ENCODE peak calls at places on chromosomes 2 and 18, in nine cellular contexts. Z, W, V, X, K, H, C, J and G are unnamed samples.
A peak's percentile ranks its signal among the peaks of the same experiment; 100 is the strongest.

GRCh38 chr18:23129355-23130002 is 5.8 kb upstream of the CABLES1 start:
- DNase-seq in J (no peak), C (no peak), K (no peak), V (no peak), Z (no peak), X (no peak), W (no peak), H (no peak), G (no peak)

GRCh38 chr18:80172056-80172455 is 63.0 kb downstream of the ADNP2 start:
- DNase-seq in J (no peak), C (no peak), X (no peak), V (no peak), Z (no peak), K (no peak), H (no peak), W (no peak), G (no peak)

GRCh38 chr2:144659731-144660275 is 139.9 kb upstream of the ZEB2 start:
- DNase-seq in J (no peak), H (no peak), C (no peak), Z (no peak), X (peak; percentile 100), W (no peak), V (no peak), K (no peak), G (no peak)

GRCh38 chr2:46331099-46331766 is 34.0 kb downstream of the EPAS1 start:
- DNase-seq in X (peak; percentile 51), H (no peak), K (no peak), J (no peak), W (no peak), C (no peak), V (no peak), Z (no peak), G (no peak)

GRCh38 chr18:9792565-9793226 is 84.6 kb downstream of the RAB31 start:
- DNase-seq in W (no peak), Z (no peak), C (peak; percentile 37), K (peak; percentile 38), H (peak; percentile 26), X (peak; percentile 33), J (no peak), V (no peak), G (no peak)

GRCh38 chr2:16638941-16639340 is 26.7 kb downstream of the CYRIA start:
- DNase-seq in H (no peak), K (no peak), V (no peak), J (no peak), X (no peak), W (no peak), C (no peak), Z (no peak), G (no peak)

GRCh38 chr2:105747997-105748396 is 3.3 kb downstream of the NCK2 start:
- DNase-seq in W (no peak), C (no peak), X (no peak), H (no peak), K (no peak), J (no peak), Z (no peak), V (no peak), G (no peak)

GRCh38 chr2:102424754-102425153 is 1.8 kb downstream of the IL18RAP start:
- DNase-seq in V (no peak), H (no peak), Z (no peak), C (no peak), W (no peak), X (no peak), K (no peak), J (no peak), G (no peak)

GRCh38 chr2:98588880-98589425 is 19.4 kb downstream of the COA5 start:
- DNase-seq in H (no peak), V (no peak), Z (no peak), X (no peak), W (no peak), K (no peak), C (no peak), J (no peak), G (no peak)

GRCh38 chr2:36123995-36124394 is 231.6 kb upstream of the CRIM1 start:
- DNase-seq in K (no peak), J (no peak), V (no peak), C (no peak), H (no peak), W (no peak), Z (no peak), X (no peak), G (no peak)

GRCh38 chr2:191947235-191947634 is 100.3 kb upstream of the CAVIN2 start:
- DNase-seq in Z (no peak), H (no peak), C (no peak), X (no peak), V (no peak), W (no peak), K (no peak), J (no peak), G (no peak)

GRCh38 chr2:169478339-169478738 is 955 bp upstream of the BBS5 start:
- DNase-seq in W (no peak), K (peak; percentile 28), C (no peak), X (no peak), J (no peak), Z (no peak), H (no peak), V (no peak), G (no peak)

GRCh38 chr2:218070587-218070986 is 1.5 kb downstream of the RUFY4 start:
- DNase-seq in V (no peak), J (no peak), K (no peak), W (no peak), X (no peak), Z (no peak), H (no peak), C (no peak), G (no peak)

GRCh38 chr2:23495661-23496114 is 110.7 kb downstream of the KLHL29 start:
- DNase-seq in K (no peak), C (no peak), H (no peak), Z (no peak), V (no peak), X (no peak), J (peak; percentile 36), W (no peak), G (no peak)

GRCh38 chr2:98869272-98869641 is 66.8 kb downstream of the CRACDL start:
- DNase-seq in C (peak; percentile 92), H (no peak), J (no peak), W (no peak), Z (no peak), X (peak; percentile 81), K (peak; percentile 20), V (no peak), G (no peak)

GRCh38 chr2:181621779-181622490 is 35.0 kb downstream of the CERKL start:
- DNase-seq in X (no peak), J (no peak), V (no peak), C (no peak), K (no peak), H (no peak), W (no peak), Z (no peak), G (no peak)

GRCh38 chr2:197152451-197153228 is 157.9 kb downstream of the ANKRD44 start:
- DNase-seq in J (no peak), Z (no peak), V (no peak), C (no peak), W (no peak), K (no peak), X (no peak), H (peak; percentile 40), G (no peak)

GRCh38 chr2:195451160-195451559 is 205.9 kb upstream of the SLC39A10 start:
- DNase-seq in H (no peak), Z (no peak), C (no peak), J (no peak), V (no peak), K (no peak), X (no peak), W (no peak), G (no peak)

GRCh38 chr2:231058761-231059550 is 2.3 kb downstream of the PSMD1 start:
- DNase-seq in K (no peak), V (no peak), H (no peak), X (no peak), Z (no peak), C (no peak), J (no peak), W (no peak), G (no peak)

DNA sequence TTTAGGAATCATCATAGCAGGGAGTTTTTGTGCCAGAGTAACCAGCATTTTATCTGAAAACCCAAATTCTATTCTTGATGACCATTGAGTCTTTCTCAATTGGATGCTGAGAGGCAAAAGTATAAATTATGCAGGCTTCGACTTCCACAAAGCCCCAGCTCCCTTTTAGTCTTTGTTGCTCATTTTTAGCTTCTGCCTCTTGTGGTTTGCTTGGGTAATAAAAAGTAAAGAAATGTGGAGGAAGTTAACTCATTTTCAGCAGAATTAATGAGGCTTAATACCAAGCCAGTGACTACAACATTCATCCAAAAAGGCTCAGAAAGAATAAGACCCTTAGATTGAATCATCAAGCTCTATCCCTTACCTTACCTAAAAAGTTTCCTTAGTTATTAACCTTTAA is 18.6 kb downstream of the ERMN start:
- DNase-seq in J (no peak), X (no peak), V (no peak), W (no peak), K (no peak), H (no peak), Z (no peak), C (no peak), G (no peak)
- TF ChIP-seq CTCF in J (no peak), X (no peak), V (peak; percentile 22), W (peak; percentile 57), K (no peak), H (no peak), Z (no peak), C (no peak), G (no peak)

GRCh38 chr2:69381337-69381737 is 5.7 kb downstream of the GFPT1 start:
- DNase-seq in C (no peak), H (no peak), W (no peak), V (no peak), K (no peak), X (peak; percentile 23), Z (no peak), J (no peak), G (no peak)
- TF ChIP-seq CTCF in C (no peak), H (no peak), W (no peak), V (no peak), K (no peak), X (no peak), Z (no peak), J (no peak), G (no peak)

GRCh38 chr2:96926236-96926635 is 56.4 kb upstream of the SEMA4C start:
- DNase-seq in H (no peak), X (no peak), V (no peak), Z (no peak), C (no peak), J (no peak), W (no peak), K (no peak), G (no peak)
- TF ChIP-seq CTCF in H (no peak), X (no peak), V (no peak), Z (no peak), C (no peak), J (no peak), W (no peak), K (no peak), G (no peak)

DNA sequence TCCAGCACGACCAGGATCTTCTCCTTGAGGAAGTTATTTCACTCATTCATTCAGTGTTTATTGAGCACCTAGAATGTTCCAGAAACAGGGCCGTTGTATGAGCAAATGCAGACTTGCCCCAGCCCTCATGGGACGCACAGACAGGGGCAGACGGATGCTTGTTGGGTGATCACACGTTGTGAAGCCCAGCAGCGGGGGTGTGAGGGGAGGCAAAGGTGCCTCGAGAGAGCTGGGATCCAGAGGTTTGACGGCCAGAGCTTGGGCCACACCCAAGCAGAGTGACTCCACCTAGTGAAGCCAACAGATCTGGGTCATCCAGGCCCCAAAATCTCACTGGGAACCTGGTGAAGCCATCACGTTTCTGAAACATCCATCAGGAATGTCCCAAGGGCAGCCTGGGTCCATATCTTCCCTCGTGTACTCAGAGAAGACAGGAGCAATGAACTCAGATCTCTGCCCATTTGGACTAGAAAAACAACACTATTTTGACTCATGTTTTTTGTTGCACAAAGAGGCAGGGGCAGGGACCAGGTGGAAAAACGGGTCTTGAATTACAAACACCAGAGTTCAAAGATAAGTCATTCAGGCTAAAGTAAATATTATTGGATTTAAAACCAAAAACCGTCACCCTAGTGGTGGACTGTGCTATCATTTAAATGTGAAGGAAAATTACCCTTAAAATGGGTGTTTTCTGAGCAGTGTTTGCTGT is 54.9 kb upstream of the RBM44 start:
- DNase-seq in K (peak; percentile 97), C (peak; percentile 35), W (no peak), J (no peak), V (no peak), X (peak; percentile 25), H (no peak), Z (peak; percentile 23), G (no peak)
- TF ChIP-seq CTCF in K (peak; percentile 31), C (no peak), W (peak; percentile 16), J (no peak), V (peak; percentile 11), X (no peak), H (no peak), Z (no peak), G (peak; percentile 20)